ENCODE peak calls at places on chromosomes 7 and 10, in seven cellular contexts. X, Y, T, U, P, F and Q are unnamed samples.

GRCh38 chr7:130961128-130961601 is 227.2 kb upstream of the KLF14 start:
- DNase-seq in X (no peak), Y (no peak), T (no peak), U (peak), P (no peak), F (peak), Q (no peak)

GRCh38 chr7:30699706-30700495 is 17.6 kb upstream of the CRHR2 start:
- DNase-seq in X (no peak), Y (no peak), T (no peak), U (no peak), P (no peak), F (no peak), Q (no peak)

GRCh38 chr10:34504534-34504933 is 310.6 kb downstream of the PARD3 start:
- DNase-seq in X (peak), Y (no peak), T (peak), U (peak), P (no peak), F (no peak), Q (no peak)

GRCh38 chr10:102065561-102066420 is 642 bp downstream of the HPS6 start:
- DNase-seq in X (no peak), Y (no peak), T (peak), U (peak), P (no peak), F (no peak), Q (peak)

GRCh38 chr7:13532028-13532753 is 457.3 kb downstream of the ETV1 start:
- DNase-seq in X (no peak), Y (no peak), T (no peak), U (no peak), P (no peak), F (no peak), Q (peak)

GRCh38 chr7:46557295-46557711 is 636.2 kb upstream of the IGFBP3 start:
- DNase-seq in X (no peak), Y (no peak), T (no peak), U (no peak), P (no peak), F (no peak), Q (no peak)

GRCh38 chr10:83871486-83872081 is 267.7 kb upstream of the GHITM start:
- DNase-seq in X (peak), Y (peak), T (peak), U (peak), P (peak), F (peak), Q (peak)

GRCh38 chr7:78006063-78006755 is 207.6 kb downstream of the PHTF2 start:
- DNase-seq in X (no peak), Y (no peak), T (no peak), U (no peak), P (no peak), F (no peak), Q (no peak)

GRCh38 chr10:58322072-58322834 is 12.6 kb upstream of the UBE2D1 start:
- DNase-seq in X (peak), Y (no peak), T (no peak), U (peak), P (no peak), F (no peak), Q (no peak)

GRCh38 chr7:121436136-121436535 is 40.0 kb upstream of the FAM3C start:
- DNase-seq in X (no peak), Y (no peak), T (no peak), U (no peak), P (no peak), F (no peak), Q (no peak)

GRCh38 chr10:86411281-86411841 is 44.8 kb upstream of the GRID1 start:
- DNase-seq in X (peak), Y (no peak), T (no peak), U (peak), P (no peak), F (peak), Q (no peak)

GRCh38 chr10:79266543-79267312 is 80.5 kb upstream of the PPIF start:
- DNase-seq in X (no peak), Y (no peak), T (no peak), U (peak), P (no peak), F (peak), Q (no peak)

GRCh38 chr10:33422779-33423520 is 88.5 kb upstream of the NRP1 start:
- DNase-seq in X (no peak), Y (no peak), T (no peak), U (no peak), P (no peak), F (no peak), Q (no peak)

GRCh38 chr10:114179148-114179547 is at the start of gene TDRD1:
- DNase-seq in X (no peak), Y (no peak), T (no peak), U (no peak), P (peak), F (no peak), Q (no peak)

GRCh38 chr10:54010337-54010736 is 790.7 kb downstream of the PCDH15 start:
- DNase-seq in X (no peak), Y (no peak), T (no peak), U (no peak), P (no peak), F (no peak), Q (no peak)

GRCh38 chr10:2925631-2926030 is 141.7 kb upstream of the PFKP start:
- DNase-seq in X (no peak), Y (no peak), T (no peak), U (peak), P (no peak), F (no peak), Q (no peak)

GRCh38 chr7:65462148-65462716 is 88.6 kb downstream of the ZNF92 start:
- DNase-seq in X (no peak), Y (no peak), T (no peak), U (no peak), P (no peak), F (no peak), Q (no peak)

GRCh38 chr7:1755783-1756626 is 85.9 kb downstream of the ELFN1 start:
- DNase-seq in X (no peak), Y (no peak), T (no peak), U (no peak), P (peak), F (no peak), Q (no peak)

GRCh38 chr10:101897633-101898032 is 54.0 kb upstream of the KCNIP2 start:
- DNase-seq in X (no peak), Y (no peak), T (no peak), U (peak), P (no peak), F (no peak), Q (peak)

GRCh38 chr10:101972761-101973160 is 83.2 kb downstream of the ARMH3 start:
- DNase-seq in X (no peak), Y (no peak), T (no peak), U (peak), P (no peak), F (no peak), Q (no peak)

GRCh38 chr10:131910663-131911314 is 10.0 kb downstream of the PPP2R2D start:
- DNase-seq in X (no peak), Y (peak), T (no peak), U (no peak), P (no peak), F (no peak), Q (no peak)

GRCh38 chr7:45888185-45888992 is at the start of gene IGFBP1:
- DNase-seq in X (peak), Y (no peak), T (no peak), U (peak), P (peak), F (no peak), Q (peak)

GRCh38 chr10:66505003-66505707 is 420.7 kb upstream of the LRRTM3 start:
- DNase-seq in X (no peak), Y (no peak), T (no peak), U (peak), P (no peak), F (no peak), Q (no peak)

GRCh38 chr10:128095023-128095752 is 31.0 kb downstream of the MKI67 start:
- DNase-seq in X (no peak), Y (no peak), T (no peak), U (no peak), P (no peak), F (no peak), Q (no peak)

GRCh38 chr7:156764016-156764669 is 123.6 kb downstream of the RNF32 start:
- DNase-seq in X (peak), Y (peak), T (peak), U (peak), P (no peak), F (no peak), Q (peak)

GRCh38 chr7:127769137-127769536 is 117.1 kb downstream of the SND1 start:
- DNase-seq in X (no peak), Y (no peak), T (no peak), U (no peak), P (no peak), F (no peak), Q (no peak)

GRCh38 chr7:6092953-6093354 is 61.8 kb downstream of the ANKRD61 start:
- DNase-seq in X (peak), Y (no peak), T (no peak), U (no peak), P (no peak), F (no peak), Q (no peak)

GRCh38 chr7:106807474-106807873 is 57.6 kb upstream of the PIK3CG start:
- DNase-seq in X (no peak), Y (no peak), T (no peak), U (no peak), P (no peak), F (no peak), Q (no peak)

GRCh38 chr7:98483276-98483963 is 82.5 kb upstream of the BAIAP2L1 start:
- DNase-seq in X (no peak), Y (no peak), T (no peak), U (no peak), P (no peak), F (no peak), Q (no peak)

GRCh38 chr10:12945709-12946359 is 55.7 kb downstream of the CCDC3 start:
- DNase-seq in X (no peak), Y (peak), T (no peak), U (no peak), P (peak), F (no peak), Q (no peak)

GRCh38 chr10:79353000-79353406 is 5.7 kb downstream of the PPIF start:
- DNase-seq in X (no peak), Y (no peak), T (no peak), U (no peak), P (no peak), F (no peak), Q (no peak)

GRCh38 chr10:17510242-17510908 is 56.0 kb upstream of the ST8SIA6 start:
- DNase-seq in X (no peak), Y (no peak), T (no peak), U (no peak), P (no peak), F (peak), Q (no peak)

GRCh38 chr7:20474244-20474643 is 141.2 kb upstream of the ABCB5 start:
- DNase-seq in X (no peak), Y (no peak), T (no peak), U (no peak), P (no peak), F (no peak), Q (no peak)

GRCh38 chr7:143448429-143448828 is 5.2 kb downstream of the TAS2R60 start:
- DNase-seq in X (no peak), Y (no peak), T (no peak), U (no peak), P (no peak), F (no peak), Q (no peak)

GRCh38 chr10:88833156-88833555 is 18.5 kb downstream of the ANKRD22 start:
- DNase-seq in X (no peak), Y (no peak), T (no peak), U (no peak), P (no peak), F (no peak), Q (no peak)

GRCh38 chr10:103451871-103452713 is at the start of gene CALHM2:
- DNase-seq in X (peak), Y (no peak), T (peak), U (peak), P (peak), F (no peak), Q (peak)

GRCh38 chr7:137882261-137882668 is 35.5 kb upstream of the DGKI start:
- DNase-seq in X (no peak), Y (peak), T (peak), U (peak), P (no peak), F (peak), Q (peak)

GRCh38 chr7:55018361-55019328 is at the start of gene EGFR:
- DNase-seq in X (no peak), Y (no peak), T (peak), U (peak), P (peak), F (no peak), Q (peak)
- TF ChIP-seq RFX5 in X (no peak), Y (no peak), T (no peak), U (no peak), P (no peak), F (no peak), Q (no peak)

DNA sequence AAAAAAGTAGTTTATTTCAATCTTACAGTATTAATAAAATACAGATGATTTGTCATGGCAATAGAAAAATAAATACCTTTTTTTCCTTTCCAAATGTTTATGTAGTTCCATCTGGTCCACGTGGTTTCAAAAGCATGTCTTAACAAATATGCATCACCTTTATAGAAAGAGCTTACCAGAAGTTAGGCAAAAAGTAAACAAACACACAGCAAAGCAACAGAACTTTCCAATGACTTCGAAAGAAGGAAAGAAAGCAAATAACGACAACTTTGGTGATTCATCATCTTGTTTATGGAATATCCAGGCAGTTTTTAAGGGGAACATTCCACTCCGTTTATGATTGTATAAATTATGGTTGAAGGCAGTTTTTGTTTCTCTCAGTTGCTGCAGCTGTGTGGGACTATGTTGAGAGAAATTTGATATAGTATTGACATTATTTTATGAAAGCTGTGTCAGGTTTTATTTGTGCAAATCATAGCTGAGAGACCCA is 203.1 kb downstream of the CDC14C start:
- DNase-seq in X (no peak), Y (no peak), T (no peak), U (no peak), P (no peak), F (no peak), Q (no peak)
- TF ChIP-seq RFX5 in X (no peak), Y (no peak), T (no peak), U (no peak), P (no peak), F (no peak), Q (no peak)

GRCh38 chr7:157877298-157877840 is 540.6 kb downstream of the DNAJB6 start:
- DNase-seq in X (no peak), Y (no peak), T (no peak), U (no peak), P (no peak), F (no peak), Q (no peak)
- TF ChIP-seq RFX5 in X (no peak), Y (no peak), T (no peak), U (no peak), P (no peak), F (no peak), Q (no peak)

DNA sequence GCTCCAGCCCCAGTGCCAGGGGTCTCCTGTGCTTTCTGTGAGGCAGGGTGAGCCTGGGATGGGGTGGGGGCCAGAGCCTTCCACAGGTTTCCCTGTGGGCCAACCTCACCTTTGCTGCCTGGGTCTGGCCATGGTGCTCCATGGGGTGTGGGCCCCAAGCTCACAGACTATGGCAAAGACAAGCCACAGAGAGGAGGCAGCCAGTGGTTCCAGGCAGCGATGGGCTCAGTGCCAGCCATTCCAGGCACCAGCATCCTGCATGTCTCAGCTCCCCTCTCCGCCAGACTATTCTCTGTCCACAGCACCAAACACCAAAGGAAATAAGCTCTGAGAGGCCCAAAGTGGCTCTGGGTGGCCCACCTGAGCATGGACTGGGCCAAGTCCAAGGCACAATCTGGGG is 133.5 kb downstream of the PTPN20 start:
- DNase-seq in X (no peak), Y (no peak), T (no peak), U (no peak), P (no peak), F (no peak), Q (peak)
- TF ChIP-seq RFX5 in X (no peak), Y (no peak), T (no peak), U (no peak), P (no peak), F (no peak), Q (no peak)

GRCh38 chr7:149875396-149875795 is 1.6 kb downstream of the ATP6V0E2 start:
- DNase-seq in X (no peak), Y (no peak), T (no peak), U (no peak), P (peak), F (no peak), Q (no peak)

GRCh38 chr7:149878523-149878921 is 4.8 kb downstream of the ATP6V0E2 start:
- DNase-seq in X (no peak), Y (no peak), T (no peak), U (no peak), P (no peak), F (no peak), Q (no peak)

GRCh38 chr7:149879801-149880738 is 6.3 kb downstream of the ATP6V0E2 start:
- DNase-seq in X (no peak), Y (no peak), T (no peak), U (no peak), P (no peak), F (no peak), Q (no peak)

GRCh38 chr7:149879271-149879711 is 5.5 kb downstream of the ATP6V0E2 start:
- DNase-seq in X (no peak), Y (no peak), T (no peak), U (no peak), P (no peak), F (no peak), Q (no peak)

DNA sequence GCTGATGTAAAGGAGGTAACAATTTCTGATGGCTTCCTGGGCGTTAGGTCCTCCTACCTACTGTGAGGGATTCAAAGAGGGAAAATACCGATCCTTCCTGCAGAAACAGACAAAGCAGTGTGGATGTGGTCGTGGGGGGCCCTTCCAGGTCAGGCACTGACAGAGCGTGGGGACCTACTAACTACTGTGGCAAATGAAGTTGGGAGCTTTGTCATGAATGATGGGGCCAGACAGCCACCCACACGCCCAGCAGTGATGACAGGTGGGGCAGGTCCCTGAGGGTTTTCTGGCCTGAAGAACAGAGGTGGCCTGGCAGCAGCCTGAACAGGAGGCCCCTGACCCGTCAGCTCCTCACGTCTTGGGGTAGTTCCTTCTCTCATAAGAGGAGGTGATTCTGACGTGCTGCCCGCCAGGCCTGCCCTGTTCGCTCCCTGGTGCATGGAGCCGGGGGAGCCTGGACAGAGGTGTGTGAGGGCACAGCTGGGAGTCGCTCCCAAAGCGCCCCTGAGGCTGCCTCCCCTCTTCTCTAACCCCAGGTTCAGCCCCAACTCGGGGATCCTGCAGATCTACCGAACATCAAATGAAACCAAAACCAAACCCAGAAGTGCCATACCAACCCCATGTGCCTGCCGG is 4.2 kb downstream of the ATP6V0E2 start:
- DNase-seq in X (no peak), Y (no peak), T (no peak), U (no peak), P (no peak), F (no peak), Q (no peak)
- TF ChIP-seq RFX5 in X (no peak), Y (no peak), T (no peak), U (no peak), P (no peak), F (no peak), Q (no peak)

GRCh38 chr7:159109092-159110035 is 35.3 kb downstream of the VIPR2 start:
- DNase-seq in X (no peak), Y (no peak), T (no peak), U (no peak), P (no peak), F (no peak), Q (no peak)

GRCh38 chr7:159105066-159105780 is 39.4 kb downstream of the VIPR2 start:
- DNase-seq in X (no peak), Y (no peak), T (no peak), U (no peak), P (no peak), F (no peak), Q (no peak)

GRCh38 chr7:159108491-159108890 is 36.2 kb downstream of the VIPR2 start:
- DNase-seq in X (no peak), Y (no peak), T (no peak), U (no peak), P (no peak), F (no peak), Q (peak)

GRCh38 chr7:159105845-159106614 is 38.6 kb downstream of the VIPR2 start:
- DNase-seq in X (no peak), Y (no peak), T (no peak), U (no peak), P (no peak), F (no peak), Q (no peak)

GRCh38 chr7:159107052-159107892 is 37.4 kb downstream of the VIPR2 start:
- DNase-seq in X (no peak), Y (no peak), T (no peak), U (no peak), P (no peak), F (no peak), Q (no peak)
- TF ChIP-seq RFX5 in X (no peak), Y (no peak), T (no peak), U (no peak), P (no peak), F (no peak), Q (no peak)

GRCh38 chr7:28165971-28166955 is 14.3 kb downstream of the JAZF1 start:
- DNase-seq in X (no peak), Y (no peak), T (no peak), U (peak), P (no peak), F (no peak), Q (no peak)
- TF ChIP-seq RFX5 in X (no peak), Y (no peak), T (no peak), U (no peak), P (no peak), F (no peak), Q (no peak)